ENCODE peak calls at places on chromosomes 11 and 22, in six cellular contexts. X is activated B cell treated with CpG ODN at 0.5 μM for 24 hours, O is OCI-LY7, C is neural crest cell, Z is stomach, P is AG09309. E is an unnamed sample.

GRCh38 chr11:7467652-7468051 is 17.7 kb upstream of the OLFML1 start:
- DNase-seq in X (no peak), C (no peak), P (no peak), Z (no peak), O (no peak), E (no peak)

GRCh38 chr11:132332521-132332920 is 962.1 kb downstream of the NTM start:
- DNase-seq in Z (no peak), C (no peak), X (no peak), P (no peak), O (no peak), E (no peak)

GRCh38 chr11:123674297-123674696 is 19.9 kb upstream of the SCN3B start:
- DNase-seq in X (no peak), O (no peak), Z (no peak), P (no peak), C (no peak), E (no peak)

GRCh38 chr11:102757823-102758549 is 22.4 kb downstream of the MMP10 start:
- DNase-seq in O (no peak), C (no peak), Z (no peak), X (no peak), P (peak; percentile 21), E (no peak)

GRCh38 chr22:23823331-23823791 is 15.4 kb downstream of the DERL3 start:
- DNase-seq in O (no peak), Z (no peak), P (no peak), C (no peak), X (no peak), E (no peak)

GRCh38 chr11:35038211-35038930 is 100.6 kb upstream of the CD44 start:
- DNase-seq in C (no peak), Z (no peak), O (no peak), X (no peak), P (no peak), E (no peak)

GRCh38 chr11:122656631-122657101 is 1.1 kb downstream of the UBASH3B start:
- DNase-seq in Z (peak; percentile 64), X (peak; percentile 37), O (peak; percentile 68), C (peak; percentile 28), P (no peak), E (no peak)

GRCh38 chr11:101914349-101914736 is 467 bp upstream of the CEP126 start:
- DNase-seq in O (no peak), X (no peak), Z (no peak), C (no peak), P (peak; percentile 13), E (no peak)

GRCh38 chr11:57180964-57181363 is 789 bp upstream of the LRRC55 start:
- DNase-seq in Z (no peak), O (no peak), X (no peak), C (no peak), P (no peak), E (no peak)

GRCh38 chr22:22001664-22002525 is 19.3 kb upstream of the TOP3B start:
- DNase-seq in P (no peak), C (no peak), O (no peak), Z (no peak), X (no peak), E (no peak)

GRCh38 chr11:115008774-115009173 is 330.4 kb downstream of the NXPE2 start:
- DNase-seq in C (no peak), O (no peak), P (no peak), X (no peak), Z (no peak), E (no peak)

GRCh38 chr11:70717961-70718595 is 319.7 kb downstream of the CTTN start:
- DNase-seq in X (no peak), C (no peak), O (no peak), Z (no peak), P (no peak), E (no peak)

GRCh38 chr11:22957890-22958289 is 97.6 kb upstream of the CCDC179 start:
- DNase-seq in C (no peak), Z (no peak), X (no peak), P (no peak), O (no peak), E (no peak)

GRCh38 chr11:32427935-32428664 is 7.2 kb downstream of the WT1 start:
- DNase-seq in O (no peak), C (peak; percentile 2), Z (no peak), X (no peak), P (no peak), E (no peak)

GRCh38 chr11:27497284-27497866 is 9.2 kb downstream of the LIN7C start:
- DNase-seq in Z (no peak), P (no peak), C (no peak), X (no peak), O (peak; percentile 44), E (no peak)

GRCh38 chr11:8604078-8604723 is 10.2 kb upstream of the STK33 start:
- DNase-seq in X (peak; percentile 25), Z (peak; percentile 58), C (peak; percentile 56), O (peak; percentile 54), P (peak; percentile 100), E (peak; percentile 38)

GRCh38 chr11:103608566-103608965 is 427.9 kb upstream of the DDI1 start:
- DNase-seq in Z (no peak), C (no peak), X (no peak), P (no peak), O (no peak), E (no peak)

GRCh38 chr11:104968365-104968855 is at the start of gene CASP4:
- DNase-seq in P (peak; percentile 48), C (no peak), Z (no peak), O (peak; percentile 2), X (no peak), E (no peak)

GRCh38 chr11:111633248-111633647 is 31.0 kb downstream of the SIK2 start:
- DNase-seq in O (no peak), P (no peak), C (no peak), X (no peak), Z (no peak), E (no peak)

GRCh38 chr11:43937434-43938411 is 4.7 kb upstream of the C11orf96 start:
- DNase-seq in P (no peak), Z (no peak), X (no peak), C (no peak), O (no peak), E (no peak)

GRCh38 chr11:19892387-19892786 is 179.8 kb downstream of the NAV2 start:
- DNase-seq in O (no peak), C (no peak), Z (no peak), X (no peak), P (no peak), E (no peak)

GRCh38 chr11:45906965-45907591 is at the start of gene FREY1:
- DNase-seq in C (no peak), X (no peak), O (no peak), P (no peak), Z (no peak), E (no peak)

GRCh38 chr11:106172389-106172991 is 95.0 kb downstream of the AASDHPPT start:
- DNase-seq in X (no peak), O (no peak), P (peak; percentile 40), C (no peak), Z (no peak), E (no peak)

GRCh38 chr22:42630901-42631602 is 9.3 kb downstream of the ATP5MGL start:
- DNase-seq in C (no peak), X (no peak), O (no peak), P (no peak), Z (no peak), E (no peak)

GRCh38 chr22:42630211-42630610 is 10.2 kb downstream of the ATP5MGL start:
- DNase-seq in C (no peak), X (no peak), O (no peak), Z (no peak), P (no peak), E (no peak)

GRCh38 chr22:42635531-42635930 is 4.9 kb downstream of the ATP5MGL start:
- DNase-seq in C (no peak), Z (peak; percentile 67), O (no peak), X (no peak), P (peak; percentile 75), E (no peak)

GRCh38 chr22:42633013-42633412 is 7.4 kb downstream of the ATP5MGL start:
- DNase-seq in X (no peak), O (no peak), P (no peak), C (no peak), Z (no peak), E (no peak)

DNA sequence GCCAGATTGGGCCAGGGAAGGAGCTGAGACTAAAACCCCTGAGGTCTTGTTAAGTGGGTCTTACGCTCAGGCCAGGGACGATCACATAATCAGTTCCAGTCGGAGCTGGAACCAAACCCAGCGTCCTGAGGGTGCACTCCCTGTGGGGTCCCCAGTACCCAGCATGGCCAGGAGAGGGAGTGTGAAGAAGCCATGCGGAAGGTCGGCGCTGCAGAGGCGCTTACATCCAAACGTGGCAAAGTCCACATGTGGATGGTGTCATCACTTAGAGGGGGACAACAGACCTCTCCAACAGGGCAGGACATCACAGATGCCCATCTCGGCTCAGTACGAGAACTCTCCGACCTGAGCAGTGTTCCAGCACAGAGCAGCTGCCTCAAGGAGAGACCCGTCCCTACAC is 8.3 kb downstream of the ATP5MGL start:
- DNase-seq in C (no peak), X (no peak), O (no peak), Z (no peak), P (no peak), E (no peak)
- TF ChIP-seq CTCF in C (peak; percentile 49), X (no peak), O (peak; percentile 48), Z (peak; percentile 9), P (peak; percentile 39), E (peak; percentile 5)

GRCh38 chr22:49180683-49181024 is 647.0 kb downstream of the BRD1 start:
- DNase-seq in O (no peak), C (no peak), P (no peak), X (no peak), Z (no peak), E (no peak)

GRCh38 chr22:49183208-49183825 is 644.4 kb downstream of the BRD1 start:
- DNase-seq in X (no peak), O (no peak), C (no peak), P (no peak), Z (no peak), E (no peak)

GRCh38 chr22:49181431-49181830 is 646.2 kb downstream of the BRD1 start:
- DNase-seq in P (no peak), C (no peak), Z (no peak), X (no peak), O (no peak), E (no peak)

GRCh38 chr22:49182416-49182815 is 645.3 kb downstream of the BRD1 start:
- DNase-seq in Z (no peak), O (no peak), C (no peak), P (no peak), X (no peak), E (no peak)

GRCh38 chr22:49181942-49182341 is 645.7 kb downstream of the BRD1 start:
- DNase-seq in Z (no peak), P (no peak), C (no peak), O (no peak), X (no peak), E (no peak)
- TF ChIP-seq CTCF in Z (no peak), P (no peak), C (no peak), O (no peak), X (no peak), E (no peak)

GRCh38 chr22:20951932-20952380 is 15.1 kb upstream of the AIFM3 start:
- DNase-seq in X (no peak), O (no peak), P (no peak), Z (no peak), C (no peak), E (no peak)
- TF ChIP-seq CTCF in X (no peak), O (no peak), P (no peak), Z (no peak), C (no peak), E (no peak)

DNA sequence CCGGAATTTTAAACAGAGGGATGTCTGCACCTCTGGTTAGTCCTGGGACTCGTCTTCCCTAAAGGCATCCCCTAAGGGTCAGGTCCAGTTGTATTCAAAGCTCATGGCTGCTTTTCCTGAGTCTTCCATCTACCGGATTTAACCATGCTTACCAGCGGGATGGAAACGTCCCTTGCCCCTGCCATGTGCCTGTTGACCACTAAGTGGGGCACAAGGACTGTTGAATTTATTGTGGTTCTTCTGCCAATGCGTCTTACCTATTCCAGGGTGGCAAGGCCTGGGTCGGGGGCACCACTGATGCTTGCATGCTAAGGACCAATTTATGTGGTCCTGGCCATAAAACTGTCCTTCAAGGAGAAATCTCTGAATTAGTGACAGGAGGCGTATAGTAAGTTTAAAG is 25.6 kb downstream of the ANKRD42 start:
- DNase-seq in Z (no peak), X (no peak), O (peak; percentile 8), P (no peak), C (no peak), E (no peak)
- TF ChIP-seq CTCF in Z (no peak), X (no peak), O (peak; percentile 52), P (peak; percentile 24), C (peak; percentile 35), E (peak; percentile 29)

E was measured in D721Med.